ENCODE peak calls at places on chromosomes 7 and 10, in six cellular contexts. M, X, N, G, O and Q are unnamed samples.

GRCh38 chr10:125720002-125720382 is 483 bp downstream of the EDRF1 start:
- DNase-seq in M (no peak), X (no peak), N (no peak), G (no peak), O (no peak), Q (no peak)

GRCh38 chr7:42143605-42144252 is 93.3 kb downstream of the GLI3 start:
- DNase-seq in M (no peak), X (no peak), N (no peak), G (no peak), O (no peak), Q (peak; percentile 33)

GRCh38 chr10:6915307-6915706 is 335.2 kb upstream of the PRKCQ start:
- DNase-seq in M (no peak), X (no peak), N (no peak), G (no peak), O (no peak), Q (no peak)

GRCh38 chr10:76643465-76643864 is 994.1 kb downstream of the KCNMA1 start:
- DNase-seq in M (no peak), X (peak; percentile 44), N (no peak), G (peak; percentile 45), O (no peak), Q (no peak)

GRCh38 chr10:68696018-68696417 is 25.0 kb upstream of the CCAR1 start:
- DNase-seq in M (no peak), X (no peak), N (no peak), G (no peak), O (no peak), Q (no peak)

GRCh38 chr7:143318661-143319060 is 2.8 kb downstream of the CLCN1 start:
- DNase-seq in M (no peak), X (no peak), N (peak; percentile 17), G (no peak), O (peak; percentile 67), Q (no peak)

GRCh38 chr10:2700626-2701305 is 366.6 kb upstream of the PFKP start:
- DNase-seq in M (no peak), X (no peak), N (no peak), G (no peak), O (no peak), Q (no peak)

GRCh38 chr7:70032673-70033072 is 434.4 kb downstream of the AUTS2 start:
- DNase-seq in M (no peak), X (no peak), N (no peak), G (no peak), O (no peak), Q (no peak)

GRCh38 chr7:159022238-159022993 is 122.3 kb downstream of the VIPR2 start:
- DNase-seq in M (no peak), X (no peak), N (no peak), G (no peak), O (no peak), Q (no peak)

GRCh38 chr7:135924302-135924701 is 52.9 kb downstream of the MTPN start:
- DNase-seq in M (no peak), X (no peak), N (no peak), G (no peak), O (no peak), Q (no peak)

GRCh38 chr10:79246606-79247275 is 100.5 kb upstream of the PPIF start:
- DNase-seq in M (no peak), X (no peak), N (peak; percentile 84), G (peak; percentile 94), O (peak; percentile 50), Q (no peak)

GRCh38 chr10:69800109-69800508 is 1.6 kb upstream of the COL13A1 start:
- DNase-seq in M (peak; percentile 72), X (peak; percentile 51), N (no peak), G (no peak), O (no peak), Q (peak; percentile 74)

GRCh38 chr7:65980478-65981250 is 1.3 kb downstream of the GUSB start:
- DNase-seq in M (no peak), X (peak; percentile 55), N (peak; percentile 41), G (peak; percentile 77), O (peak; percentile 18), Q (no peak)

GRCh38 chr10:7438196-7438986 is 27.6 kb upstream of the SFMBT2 start:
- DNase-seq in M (no peak), X (no peak), N (no peak), G (no peak), O (no peak), Q (peak; percentile 24)

GRCh38 chr10:97823734-97824133 is 25.9 kb upstream of the GOLGA7B start:
- DNase-seq in M (no peak), X (peak; percentile 21), N (peak; percentile 58), G (peak; percentile 82), O (peak; percentile 88), Q (no peak)

GRCh38 chr7:40341836-40342235 is 207.0 kb downstream of the SUGCT start:
- DNase-seq in M (no peak), X (no peak), N (no peak), G (no peak), O (no peak), Q (no peak)

GRCh38 chr7:14233898-14234174 is 244.4 kb upstream of the ETV1 start:
- DNase-seq in M (no peak), X (no peak), N (no peak), G (no peak), O (no peak), Q (peak; percentile 14)

GRCh38 chr7:95099101-95099500 is 191.7 kb downstream of the PPP1R9A start:
- DNase-seq in M (no peak), X (no peak), N (no peak), G (no peak), O (no peak), Q (peak; percentile 42)

GRCh38 chr7:95101422-95101821 is 194.0 kb downstream of the PPP1R9A start:
- DNase-seq in M (no peak), X (no peak), N (no peak), G (no peak), O (no peak), Q (no peak)

GRCh38 chr7:95102662-95103061 is 195.3 kb downstream of the PPP1R9A start:
- DNase-seq in M (no peak), X (no peak), N (no peak), G (no peak), O (no peak), Q (no peak)

GRCh38 chr7:95105627-95106026 is 198.2 kb downstream of the PPP1R9A start:
- DNase-seq in M (no peak), X (no peak), N (no peak), G (no peak), O (no peak), Q (no peak)

DNA sequence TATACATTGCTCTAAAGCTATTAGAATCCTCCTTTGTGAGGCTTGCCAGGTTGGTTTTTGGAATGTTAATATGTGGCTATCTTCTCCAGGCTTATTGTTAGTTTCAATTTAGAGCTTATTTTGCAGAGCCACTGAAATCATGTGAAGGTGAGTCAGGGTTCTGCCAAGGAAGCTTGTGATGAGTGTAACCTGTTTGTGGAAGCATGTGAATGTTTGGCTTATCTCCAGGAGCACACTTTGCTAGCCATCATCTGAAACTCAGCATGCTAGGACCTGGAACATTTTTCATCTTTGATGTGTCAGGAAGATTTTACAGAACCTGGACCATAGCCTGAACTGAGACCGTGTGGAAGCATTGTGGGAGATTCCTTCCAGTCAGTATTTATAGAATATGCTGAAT is 197.3 kb downstream of the PPP1R9A start:
- DNase-seq in M (no peak), X (no peak), N (no peak), G (no peak), O (peak; percentile 13), Q (no peak)
- H3K27ac ChIP-seq in M (peak overlapping the region; percentile 43), X (peak overlapping the region; percentile 36), N (no peak overlapping the region), G (no peak overlapping the region), O (no peak overlapping the region), Q (no peak overlapping the region)

GRCh38 chr10:50600831-50601466 is 22.8 kb downstream of the SGMS1 start:
- DNase-seq in M (no peak), X (no peak), N (no peak), G (no peak), O (no peak), Q (no peak)
- H3K4me1 ChIP-seq in M (peaks cover 64% of the 10 kb centered on the region), X (peaks cover 36% of the 10 kb centered on the region), N (peaks cover 60% of the 10 kb centered on the region), G (peaks cover 8% of the 10 kb centered on the region), O (peaks cover 28% of the 10 kb centered on the region), Q (peaks cover 13% of the 10 kb centered on the region)

DNA sequence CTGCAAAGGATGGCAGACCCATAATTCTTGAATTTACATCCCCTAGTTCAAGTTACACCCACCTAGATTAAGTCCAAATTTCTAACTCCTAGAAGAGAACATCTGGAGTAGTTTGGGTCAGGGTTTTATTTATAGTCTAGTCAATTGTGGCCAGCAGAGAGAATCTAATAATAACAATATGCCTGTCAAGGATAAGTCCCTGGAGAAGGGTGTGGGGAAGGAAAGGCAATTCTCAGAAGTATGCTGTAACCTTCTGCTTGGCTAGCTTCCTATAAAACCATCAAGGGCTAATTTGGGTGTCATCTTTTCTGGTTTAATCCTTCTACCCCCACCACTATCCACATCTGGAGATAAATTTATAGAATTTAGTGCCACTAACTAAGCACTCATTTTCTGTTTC is 52.8 kb upstream of the SEMA3E start:
- DNase-seq in M (no peak), X (no peak), N (no peak), G (no peak), O (no peak), Q (no peak)
- H3K4me3 ChIP-seq in M (no peak overlapping the region), X (no peak overlapping the region), N (no peak overlapping the region), G (no peak overlapping the region), O (no peak overlapping the region), Q (no peak overlapping the region)

GRCh38 chr10:117261501-117261900 is 20.6 kb downstream of the SLC18A2 start:
- DNase-seq in M (no peak), X (no peak), N (no peak), G (no peak), O (no peak), Q (no peak)

GRCh38 chr10:117266812-117267211 is 25.9 kb downstream of the SLC18A2 start:
- DNase-seq in M (no peak), X (no peak), N (no peak), G (no peak), O (no peak), Q (no peak)

GRCh38 chr10:117262296-117263293 is 21.7 kb downstream of the SLC18A2 start:
- DNase-seq in M (no peak), X (no peak), N (no peak), G (no peak), O (no peak), Q (no peak)

GRCh38 chr10:117266400-117266799 is 25.5 kb downstream of the SLC18A2 start:
- DNase-seq in M (no peak), X (no peak), N (no peak), G (no peak), O (no peak), Q (no peak)

GRCh38 chr10:117264776-117265175 is 23.9 kb downstream of the SLC18A2 start:
- DNase-seq in M (no peak), X (no peak), N (no peak), G (no peak), O (no peak), Q (no peak)
- H3K27ac ChIP-seq in M (no peak overlapping the region), X (no peak overlapping the region), N (no peak overlapping the region), G (no peak overlapping the region), O (no peak overlapping the region), Q (no peak overlapping the region)

DNA sequence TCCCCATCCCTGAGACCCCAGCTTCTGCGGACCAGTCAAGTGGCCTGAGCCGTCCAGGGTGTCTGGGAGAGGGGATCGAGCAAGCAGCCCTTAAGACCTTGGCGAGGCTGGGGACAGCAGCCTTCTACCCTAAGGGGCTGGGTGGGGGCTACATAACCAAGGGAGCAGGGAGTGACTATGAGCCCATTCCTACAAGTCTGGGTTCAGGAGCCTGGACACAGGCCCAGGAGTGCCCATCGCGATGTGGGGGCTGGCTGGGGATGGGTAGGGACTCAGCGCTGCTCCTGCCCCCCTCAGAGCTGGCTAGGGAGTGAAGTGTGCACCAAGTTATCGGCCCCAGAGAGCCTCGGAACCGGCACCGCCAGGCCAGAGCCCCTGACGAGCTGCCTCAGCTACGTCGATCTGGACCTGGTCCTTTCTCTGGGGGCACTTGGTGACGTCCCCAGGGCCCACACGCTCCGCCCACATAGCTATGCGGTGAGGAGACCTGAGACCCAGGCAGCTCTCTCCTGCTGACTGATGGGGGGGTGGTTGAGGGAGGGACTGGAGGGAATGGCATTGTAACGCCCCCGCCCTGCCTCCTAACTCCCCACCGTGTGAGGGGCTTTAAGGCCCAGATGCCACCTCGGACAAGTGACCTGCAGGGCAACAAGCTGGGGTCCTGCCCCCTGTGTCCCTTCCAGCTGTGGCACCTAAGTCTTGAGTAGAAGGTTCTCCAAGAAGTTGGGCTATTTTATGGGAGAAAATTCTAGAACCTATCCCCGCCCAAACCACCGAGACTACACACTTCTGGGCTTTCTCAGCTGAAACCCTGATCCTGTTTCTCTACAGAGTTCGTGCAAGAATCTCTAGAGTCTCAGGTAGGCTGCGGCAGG is 2.5 kb downstream of the SAP25 start:
- DNase-seq in M (no peak), X (no peak), N (no peak), G (peak; percentile 56), O (no peak), Q (no peak)
- H3K4me1 ChIP-seq in M (peaks cover 15% of the 10 kb centered on the region), X (peaks cover 35% of the 10 kb centered on the region), N (no peaks in the 10 kb centered on the region), G (peaks cover 2% of the 10 kb centered on the region), O (peaks cover 14% of the 10 kb centered on the region), Q (peaks cover 14% of the 10 kb centered on the region)